ENCODE peak calls at places on chromosomes 16 and 17, in ten cellular contexts. B is dorsolateral prefrontal cortex, I is esophagus squamous epithelium, T is coronary artery, U is fibroblast of lung, F is thoracic aorta, C is HepG2, Q is IMR-90, P is endodermal cell, W is right lobe of liver. X is an unnamed sample.

GRCh38 chr16:85157813-85158701 is 45.8 kb upstream of the CIBAR2 start:
- DNase-seq in C (peak), P (peak), Q (no peak), F (no peak), W (no peak), T (no peak), I (no peak), B (no peak), U (no peak), X (no peak)

GRCh38 chr17:17351356-17351891 is 48.3 kb downstream of the NT5M start:
- DNase-seq in Q (no peak), U (no peak), F (no peak), W (no peak), T (peak), P (no peak), I (no peak), C (no peak), B (no peak), X (no peak)

GRCh38 chr16:29925173-29925804 is 737 bp downstream of the KCTD13 start:
- DNase-seq in W (no peak), F (no peak), C (no peak), Q (no peak), I (no peak), U (no peak), T (no peak), B (no peak), P (peak), X (peak)

GRCh38 chr17:41873559-41874292 is 8.5 kb upstream of the KLHL11 start:
- DNase-seq in B (no peak), Q (no peak), F (no peak), I (no peak), C (no peak), U (no peak), T (no peak), W (peak), P (no peak), X (no peak)

GRCh38 chr17:55272711-55273578 is 8.2 kb downstream of the HLF start:
- DNase-seq in W (no peak), U (no peak), C (no peak), Q (no peak), T (no peak), I (no peak), B (no peak), P (no peak), F (no peak), X (no peak)

GRCh38 chr17:14346801-14347200 is 45.9 kb downstream of the HS3ST3B1 start:
- DNase-seq in Q (no peak), B (no peak), I (no peak), T (no peak), U (no peak), W (no peak), F (no peak), C (no peak), P (peak), X (no peak)

GRCh38 chr17:81866440-81867122 is 4.6 kb downstream of the ARHGDIA start:
- DNase-seq in Q (no peak), C (no peak), W (no peak), I (no peak), T (no peak), B (no peak), U (peak), F (no peak), P (no peak), X (no peak)

GRCh38 chr17:50129303-50129945 is 536 bp downstream of the SAMD14 start:
- DNase-seq in Q (peak), U (no peak), W (no peak), C (no peak), B (peak), I (no peak), P (peak), T (no peak), F (no peak), X (no peak)

GRCh38 chr16:1333854-1334719 is 642 bp downstream of the BAIAP3 start:
- DNase-seq in F (no peak), P (peak), B (no peak), Q (no peak), I (no peak), T (no peak), C (no peak), U (no peak), W (no peak), X (no peak)

GRCh38 chr16:4272114-4272954 is 489 bp downstream of the TFAP4 start:
- DNase-seq in F (no peak), T (no peak), I (no peak), U (peak), C (peak), W (peak), B (peak), Q (no peak), P (peak), X (peak)

GRCh38 chr16:59296002-59296401 is 561.9 kb upstream of the GOT2 start:
- DNase-seq in Q (no peak), B (no peak), T (no peak), I (no peak), U (peak), C (no peak), F (no peak), W (no peak), P (peak), X (no peak)

GRCh38 chr17:19812407-19812806 is 55.3 kb downstream of the ULK2 start:
- DNase-seq in T (no peak), Q (peak), B (no peak), W (no peak), U (peak), P (peak), F (no peak), I (no peak), C (no peak), X (no peak)

GRCh38 chr17:73940511-73940910 is 263.0 kb upstream of the RPL38 start:
- DNase-seq in P (peak), U (no peak), B (no peak), T (no peak), I (no peak), W (no peak), Q (no peak), F (no peak), C (no peak), X (no peak)

GRCh38 chr16:75820672-75821071 is 94.4 kb upstream of the CPHXL start:
- DNase-seq in P (peak), C (no peak), I (no peak), U (no peak), Q (no peak), F (no peak), B (no peak), W (no peak), T (no peak), X (peak)

GRCh38 chr17:81821603-81822311 is 11.3 kb downstream of the MCRIP1 start:
- DNase-seq in B (peak), I (no peak), C (peak), U (peak), F (peak), Q (peak), P (peak), W (peak), T (no peak), X (no peak)

DNA sequence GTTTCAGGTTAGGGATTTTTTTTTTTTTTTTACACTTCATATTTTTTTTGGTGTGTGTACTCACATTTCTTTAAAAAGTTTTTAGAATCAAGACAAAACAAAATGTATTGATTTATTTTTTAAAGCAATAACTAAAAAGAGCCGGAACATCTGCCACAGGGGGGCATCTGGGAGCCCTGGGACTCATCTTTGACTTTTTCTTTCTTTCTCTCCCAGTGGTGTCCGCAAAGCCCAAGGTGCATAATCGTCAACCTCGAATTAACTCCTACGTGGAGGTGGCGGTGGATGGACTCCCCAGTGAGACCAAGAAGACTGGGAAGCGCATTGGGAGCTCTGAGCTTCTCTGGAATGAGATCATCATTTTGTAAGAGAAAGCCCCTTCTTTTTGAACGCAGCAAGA is 36.3 kb downstream of the WWP2 start:
- DNase-seq in F (no peak), Q (peak), I (no peak), W (no peak), U (peak), C (no peak), B (no peak), P (peak), T (no peak), X (no peak)
- TF ChIP-seq CTCF in F (peak), Q (peak), I (no peak), W (no peak), U (peak), C (peak), B (peak), P (peak), T (peak), X (no peak)

GRCh38 chr16:87068751-87069150 is 248.4 kb downstream of the C16orf95 start:
- DNase-seq in C (no peak), B (no peak), U (no peak), I (no peak), T (peak), Q (no peak), P (peak), W (no peak), F (no peak), X (no peak)
- H3K27ac ChIP-seq in C (no peak), B (no peak), U (no peak), I (no peak), T (no peak), Q (no peak), P (peak), W (no peak), F (peak), X (no peak)

GRCh38 chr16:6889106-6889505 is 443.5 kb upstream of the RBFOX1 start:
- DNase-seq in P (no peak), T (no peak), U (no peak), W (no peak), F (no peak), B (no peak), Q (no peak), I (no peak), C (no peak), X (no peak)
- TF ChIP-seq CTCF in P (no peak), T (no peak), U (no peak), W (no peak), F (no peak), B (no peak), Q (no peak), I (no peak), C (no peak), X (no peak)

GRCh38 chr17:3964203-3965122 is at the start of gene ATP2A3:
- DNase-seq in B (no peak), F (no peak), T (no peak), P (peak), I (no peak), Q (no peak), W (peak), C (no peak), U (no peak), X (no peak)

GRCh38 chr17:3966720-3967363 is 2.6 kb upstream of the ATP2A3 start:
- DNase-seq in I (no peak), W (peak), P (no peak), Q (no peak), U (no peak), C (peak), T (no peak), B (no peak), F (no peak), X (no peak)

GRCh38 chr17:3968017-3968416 is 3.8 kb upstream of the ATP2A3 start:
- DNase-seq in C (no peak), T (no peak), P (no peak), F (no peak), B (no peak), U (no peak), W (no peak), Q (no peak), I (no peak), X (no peak)

GRCh38 chr17:3963214-3964201 is 729 bp downstream of the ATP2A3 start:
- DNase-seq in I (peak), U (no peak), W (peak), C (no peak), F (no peak), Q (no peak), P (peak), T (no peak), B (no peak), X (no peak)

GRCh38 chr17:3965123-3965800 is 1.0 kb upstream of the ATP2A3 start:
- DNase-seq in T (no peak), I (peak), U (peak), B (no peak), W (peak), Q (no peak), F (no peak), C (no peak), P (peak), X (no peak)
- H3K27ac ChIP-seq in T (peak), I (peak), U (no peak), B (no peak), W (peak), Q (no peak), F (peak), C (no peak), P (no peak), X (no peak)